ENCODE peak calls at places on chromosomes 5 and 9, in seven cellular contexts. One of them, this sample, is unnamed.

GRCh38 chr5:171986772-171987171 is 19.7 kb downstream of the FBXW11 start:
- DNase-seq in SK-N-SH: no peak
- DNase-seq in H1: no peak
- DNase-seq in HepG2: no peak
- DNase-seq in GM12878: no peak
- DNase-seq in K562: no peak
- DNase-seq in GM12892: no peak
- DNase-seq in this sample: no peak

GRCh38 chr5:149271195-149271716 is 403 bp upstream of the AFAP1L1 start:
- DNase-seq in SK-N-SH: no peak
- DNase-seq in H1: no peak
- DNase-seq in HepG2: peak; percentile 12
- DNase-seq in GM12878: no peak
- DNase-seq in K562: no peak
- DNase-seq in GM12892: no peak
- DNase-seq in this sample: no peak

GRCh38 chr5:107444327-107444726 is 226.4 kb downstream of the EFNA5 start:
- DNase-seq in SK-N-SH: no peak
- DNase-seq in H1: no peak
- DNase-seq in HepG2: no peak
- DNase-seq in GM12878: no peak
- DNase-seq in K562: no peak
- DNase-seq in GM12892: no peak
- DNase-seq in this sample: no peak

GRCh38 chr5:149728303-149728702 is 1.8 kb upstream of the PPARGC1B start:
- DNase-seq in SK-N-SH: no peak
- DNase-seq in H1: no peak
- DNase-seq in HepG2: no peak
- DNase-seq in GM12878: no peak
- DNase-seq in K562: no peak
- DNase-seq in GM12892: no peak
- DNase-seq in this sample: no peak

GRCh38 chr5:180423133-180423532 is 70.0 kb upstream of the GFPT2 start:
- DNase-seq in SK-N-SH: no peak
- DNase-seq in H1: no peak
- DNase-seq in HepG2: no peak
- DNase-seq in GM12878: no peak
- DNase-seq in K562: no peak
- DNase-seq in GM12892: no peak
- DNase-seq in this sample: no peak

GRCh38 chr5:73883646-73884045 is 257.6 kb downstream of the ARHGEF28 start:
- DNase-seq in SK-N-SH: no peak
- DNase-seq in H1: no peak
- DNase-seq in HepG2: no peak
- DNase-seq in GM12878: no peak
- DNase-seq in K562: no peak
- DNase-seq in GM12892: no peak
- DNase-seq in this sample: no peak

GRCh38 chr9:37996050-37996811 is 72.8 kb downstream of the SHB start:
- DNase-seq in SK-N-SH: peak; percentile 65
- DNase-seq in H1: no peak
- DNase-seq in HepG2: no peak
- DNase-seq in GM12878: no peak
- DNase-seq in K562: no peak
- DNase-seq in GM12892: no peak
- DNase-seq in this sample: no peak

GRCh38 chr5:79080804-79081203 is 11.2 kb downstream of the BHMT2 start:
- DNase-seq in SK-N-SH: no peak
- DNase-seq in H1: no peak
- DNase-seq in HepG2: peak; percentile 13
- DNase-seq in GM12878: no peak
- DNase-seq in K562: no peak
- DNase-seq in GM12892: no peak
- DNase-seq in this sample: no peak

GRCh38 chr5:58064799-58065198 is 395.1 kb downstream of the PLK2 start:
- DNase-seq in SK-N-SH: no peak
- DNase-seq in H1: no peak
- DNase-seq in HepG2: no peak
- DNase-seq in GM12878: no peak
- DNase-seq in K562: no peak
- DNase-seq in GM12892: no peak
- DNase-seq in this sample: no peak

GRCh38 chr9:34566972-34567371 is 22.6 kb downstream of the CNTFR start:
- DNase-seq in SK-N-SH: peak; percentile 79
- DNase-seq in H1: no peak
- DNase-seq in HepG2: no peak
- DNase-seq in GM12878: no peak
- DNase-seq in K562: no peak
- DNase-seq in GM12892: no peak
- DNase-seq in this sample: no peak

GRCh38 chr5:95930541-95930940 is 31.1 kb downstream of the ELL2 start:
- DNase-seq in SK-N-SH: no peak
- DNase-seq in H1: no peak
- DNase-seq in HepG2: no peak
- DNase-seq in GM12878: no peak
- DNase-seq in K562: no peak
- DNase-seq in GM12892: no peak
- DNase-seq in this sample: no peak

GRCh38 chr5:180718810-180719453 is 20.9 kb downstream of the OR2Y1 start:
- DNase-seq in SK-N-SH: peak; percentile 16
- DNase-seq in H1: no peak
- DNase-seq in HepG2: peak; percentile 25
- DNase-seq in GM12878: no peak
- DNase-seq in K562: peak; percentile 29
- DNase-seq in GM12892: no peak
- DNase-seq in this sample: no peak

GRCh38 chr5:170451764-170452365 is 52.0 kb upstream of the KCNIP1 start:
- DNase-seq in SK-N-SH: no peak
- DNase-seq in H1: no peak
- DNase-seq in HepG2: no peak
- DNase-seq in GM12878: no peak
- DNase-seq in K562: no peak
- DNase-seq in GM12892: no peak
- DNase-seq in this sample: no peak

GRCh38 chr5:170446365-170446764 is 57.2 kb upstream of the KCNMB1 start:
- DNase-seq in SK-N-SH: no peak
- DNase-seq in H1: no peak
- DNase-seq in HepG2: no peak
- DNase-seq in GM12878: no peak
- DNase-seq in K562: no peak
- DNase-seq in GM12892: no peak
- DNase-seq in this sample: no peak

GRCh38 chr5:170450041-170450660 is 53.7 kb upstream of the KCNIP1 start:
- DNase-seq in SK-N-SH: no peak
- DNase-seq in H1: no peak
- DNase-seq in HepG2: no peak
- DNase-seq in GM12878: no peak
- DNase-seq in K562: no peak
- DNase-seq in GM12892: no peak
- DNase-seq in this sample: no peak

GRCh38 chr5:170448221-170448620 is 55.6 kb upstream of the KCNIP1 start:
- DNase-seq in SK-N-SH: no peak
- DNase-seq in H1: no peak
- DNase-seq in HepG2: no peak
- DNase-seq in GM12878: no peak
- DNase-seq in K562: no peak
- DNase-seq in GM12892: no peak
- DNase-seq in this sample: no peak

GRCh38 chr5:170449232-170449631 is 54.6 kb upstream of the KCNIP1 start:
- DNase-seq in SK-N-SH: no peak
- DNase-seq in H1: no peak
- DNase-seq in HepG2: no peak
- DNase-seq in GM12878: no peak
- DNase-seq in K562: no peak
- DNase-seq in GM12892: no peak
- DNase-seq in this sample: no peak
- TF ChIP-seq TAF1 in SK-N-SH: no peak
- TF ChIP-seq TAF1 in H1: no peak
- TF ChIP-seq TAF1 in HepG2: no peak
- TF ChIP-seq TAF1 in GM12878: no peak
- TF ChIP-seq TAF1 in K562: no peak
- TF ChIP-seq TAF1 in GM12892: no peak
- TF ChIP-seq TAF1 in this sample: no peak

DNA sequence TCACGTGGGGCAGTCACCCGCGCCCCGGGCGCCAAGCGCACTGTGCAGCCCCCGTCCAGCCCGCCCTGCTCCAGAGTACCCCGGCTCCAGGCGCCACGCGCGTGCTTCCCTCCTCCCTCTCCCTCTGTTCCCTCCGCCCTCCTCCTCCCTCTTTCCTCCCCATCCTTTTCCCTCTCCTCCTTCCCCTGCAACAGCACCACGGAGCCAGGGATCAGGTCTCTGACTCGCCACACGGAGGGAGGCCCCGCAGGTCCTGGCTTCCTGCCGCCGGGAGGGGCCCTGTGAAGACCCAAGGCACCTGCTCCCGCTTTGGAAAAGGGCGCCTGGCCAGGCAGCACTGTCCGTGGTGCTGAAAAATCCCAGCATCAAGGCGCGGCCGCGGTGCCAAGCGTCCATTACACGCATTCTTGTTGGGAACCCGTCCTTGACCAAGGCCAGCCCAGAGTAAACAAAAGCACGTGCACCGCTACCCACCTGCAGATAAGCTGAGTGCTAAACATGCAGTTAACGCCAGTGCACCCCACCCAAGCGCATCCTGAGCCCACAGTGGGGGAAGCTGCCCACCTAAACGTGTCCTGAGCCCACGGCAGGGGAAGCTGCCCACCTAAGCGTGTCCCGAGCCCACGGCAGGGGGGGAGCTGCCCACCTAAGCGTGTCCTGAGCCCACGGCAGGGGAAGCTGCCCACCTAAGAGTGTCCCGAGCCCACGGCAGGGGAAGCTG is 21.7 kb downstream of the SLC6A18 start:
- DNase-seq in SK-N-SH: peak; percentile 52
- DNase-seq in H1: peak; percentile 33
- DNase-seq in HepG2: peak; percentile 45
- DNase-seq in GM12878: no peak
- DNase-seq in K562: peak; percentile 78
- DNase-seq in GM12892: no peak
- DNase-seq in this sample: no peak
- TF ChIP-seq TAF1 in SK-N-SH: no peak
- TF ChIP-seq TAF1 in H1: no peak
- TF ChIP-seq TAF1 in HepG2: no peak
- TF ChIP-seq TAF1 in GM12878: no peak
- TF ChIP-seq TAF1 in K562: no peak
- TF ChIP-seq TAF1 in GM12892: no peak
- TF ChIP-seq TAF1 in this sample: no peak

GRCh38 chr9:124485201-124485600 is 22.0 kb downstream of the NR5A1 start:
- DNase-seq in SK-N-SH: no peak
- DNase-seq in H1: no peak
- DNase-seq in HepG2: no peak
- DNase-seq in GM12878: no peak
- DNase-seq in K562: no peak
- DNase-seq in GM12892: no peak
- DNase-seq in this sample: no peak

GRCh38 chr9:124485936-124486335 is 21.3 kb downstream of the NR5A1 start:
- DNase-seq in SK-N-SH: no peak
- DNase-seq in H1: no peak
- DNase-seq in HepG2: no peak
- DNase-seq in GM12878: no peak
- DNase-seq in K562: no peak
- DNase-seq in GM12892: no peak
- DNase-seq in this sample: no peak

GRCh38 chr9:124488641-124489040 is 18.6 kb downstream of the NR5A1 start:
- DNase-seq in SK-N-SH: no peak
- DNase-seq in H1: no peak
- DNase-seq in HepG2: no peak
- DNase-seq in GM12878: no peak
- DNase-seq in K562: no peak
- DNase-seq in GM12892: no peak
- DNase-seq in this sample: no peak

GRCh38 chr9:124487491-124488182 is 19.6 kb downstream of the NR5A1 start:
- DNase-seq in SK-N-SH: no peak
- DNase-seq in H1: no peak
- DNase-seq in HepG2: no peak
- DNase-seq in GM12878: no peak
- DNase-seq in K562: peak; percentile 43
- DNase-seq in GM12892: no peak
- DNase-seq in this sample: no peak

DNA sequence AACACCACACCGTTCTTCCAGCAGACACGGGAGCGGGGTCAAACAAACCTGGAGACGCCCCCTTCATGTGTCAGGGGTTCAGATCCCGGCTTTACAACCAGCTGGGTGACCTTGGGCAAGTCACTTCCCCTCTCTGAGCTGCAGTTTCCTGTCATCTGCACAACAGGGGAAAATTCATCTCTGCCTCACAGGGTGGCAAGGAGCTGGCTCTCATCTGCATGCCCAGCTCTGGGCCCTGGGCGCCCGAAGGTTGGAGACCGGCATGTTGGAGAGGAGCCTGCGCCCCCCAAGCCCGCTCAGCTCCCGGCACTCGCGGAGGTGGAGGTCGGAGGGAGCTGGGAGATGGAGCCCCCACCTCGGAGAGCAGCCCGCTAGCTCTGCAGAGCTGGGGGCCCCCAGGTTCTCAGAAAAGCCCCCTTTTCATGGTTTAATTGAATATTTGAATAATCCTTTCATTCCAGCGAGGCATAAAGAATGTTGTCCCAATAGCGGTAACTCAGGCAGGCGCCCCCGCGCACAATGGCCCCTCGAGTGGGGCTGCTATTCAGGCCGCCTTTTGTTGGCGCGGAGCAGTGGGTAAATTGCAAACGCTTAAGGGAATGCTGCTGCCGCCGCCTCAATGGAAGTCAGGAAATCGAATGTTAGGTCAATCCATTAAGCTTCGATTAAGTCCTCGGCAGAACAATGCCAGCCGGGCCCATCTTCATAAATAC is 20.3 kb downstream of the NR5A1 start:
- DNase-seq in SK-N-SH: no peak
- DNase-seq in H1: no peak
- DNase-seq in HepG2: no peak
- DNase-seq in GM12878: no peak
- DNase-seq in K562: no peak
- DNase-seq in GM12892: no peak
- DNase-seq in this sample: no peak
- TF ChIP-seq TAF1 in SK-N-SH: no peak
- TF ChIP-seq TAF1 in H1: no peak
- TF ChIP-seq TAF1 in HepG2: no peak
- TF ChIP-seq TAF1 in GM12878: no peak
- TF ChIP-seq TAF1 in K562: no peak
- TF ChIP-seq TAF1 in GM12892: no peak
- TF ChIP-seq TAF1 in this sample: no peak

GRCh38 chr5:154168395-154168794 is 22.1 kb upstream of the GALNT10 start:
- DNase-seq in SK-N-SH: no peak
- DNase-seq in H1: no peak
- DNase-seq in HepG2: no peak
- DNase-seq in GM12878: no peak
- DNase-seq in K562: no peak
- DNase-seq in GM12892: no peak
- DNase-seq in this sample: no peak

GRCh38 chr5:154176191-154176590 is 14.3 kb upstream of the GALNT10 start:
- DNase-seq in SK-N-SH: no peak
- DNase-seq in H1: no peak
- DNase-seq in HepG2: no peak
- DNase-seq in GM12878: no peak
- DNase-seq in K562: no peak
- DNase-seq in GM12892: no peak
- DNase-seq in this sample: no peak

GRCh38 chr5:154178661-154179060 is 11.9 kb upstream of the GALNT10 start:
- DNase-seq in SK-N-SH: no peak
- DNase-seq in H1: no peak
- DNase-seq in HepG2: no peak
- DNase-seq in GM12878: no peak
- DNase-seq in K562: no peak
- DNase-seq in GM12892: no peak
- DNase-seq in this sample: no peak

GRCh38 chr5:154172785-154173184 is 17.7 kb upstream of the GALNT10 start:
- DNase-seq in SK-N-SH: no peak
- DNase-seq in H1: no peak
- DNase-seq in HepG2: no peak
- DNase-seq in GM12878: no peak
- DNase-seq in K562: no peak
- DNase-seq in GM12892: no peak
- DNase-seq in this sample: no peak

GRCh38 chr5:154174091-154174490 is 16.4 kb upstream of the GALNT10 start:
- DNase-seq in SK-N-SH: no peak
- DNase-seq in H1: no peak
- DNase-seq in HepG2: no peak
- DNase-seq in GM12878: no peak
- DNase-seq in K562: no peak
- DNase-seq in GM12892: no peak
- DNase-seq in this sample: no peak
- TF ChIP-seq TAF1 in SK-N-SH: no peak
- TF ChIP-seq TAF1 in H1: no peak
- TF ChIP-seq TAF1 in HepG2: no peak
- TF ChIP-seq TAF1 in GM12878: no peak
- TF ChIP-seq TAF1 in K562: no peak
- TF ChIP-seq TAF1 in GM12892: no peak
- TF ChIP-seq TAF1 in this sample: no peak